ENCODE peak calls at places on chromosomes 2 and 18, in five cellular contexts. N, U, T, M and K are unnamed samples.

GRCh38 chr18:23662309-23663263 is at the start of gene ANKRD29:
- DNase-seq in N (peak; percentile 36), U (peak; percentile 45), T (peak; percentile 57), M (peak; percentile 34), K (peak; percentile 29)

GRCh38 chr18:72762505-72763122 is 105.2 kb downstream of the NETO1 start:
- DNase-seq in N (peak; percentile 10), U (peak; percentile 52), T (peak; percentile 28), M (no peak), K (peak; percentile 73)

GRCh38 chr2:230586328-230586982 is 126.2 kb upstream of the CAB39 start:
- DNase-seq in N (no peak), U (no peak), T (no peak), M (no peak), K (no peak)

GRCh38 chr2:34747643-34748042 is 1148.5 kb upstream of the FAM98A start:
- DNase-seq in N (no peak), U (no peak), T (no peak), M (no peak), K (no peak)

GRCh38 chr2:62287895-62288589 is 92.1 kb downstream of the B3GNT2 start:
- DNase-seq in N (peak; percentile 78), U (peak; percentile 89), T (peak; percentile 32), M (peak; percentile 91), K (peak; percentile 69)

GRCh38 chr2:102983786-102984185 is 222.0 kb downstream of the TMEM182 start:
- DNase-seq in N (no peak), U (no peak), T (no peak), M (no peak), K (no peak)

GRCh38 chr2:86011449-86011941 is 94.2 kb downstream of the POLR1A start:
- DNase-seq in N (no peak), U (no peak), T (no peak), M (no peak), K (no peak)

GRCh38 chr2:240837621-240838020 is 17.6 kb upstream of the KIF1A start:
- DNase-seq in N (no peak), U (no peak), T (no peak), M (no peak), K (no peak)

GRCh38 chr2:232982926-232983668 is 30.0 kb downstream of the NGEF start:
- DNase-seq in N (no peak), U (no peak), T (no peak), M (no peak), K (no peak)

GRCh38 chr2:149972039-149972438 is 384.5 kb upstream of the MMADHC start:
- DNase-seq in N (no peak), U (peak; percentile 53), T (peak; percentile 51), M (no peak), K (no peak)

GRCh38 chr18:10791141-10791808 is 265.4 kb downstream of the NAPG start:
- DNase-seq in N (no peak), U (no peak), T (no peak), M (no peak), K (no peak)

GRCh38 chr18:723541-723940 is 11.1 kb upstream of the ENOSF1 start:
- DNase-seq in N (no peak), U (no peak), T (no peak), M (no peak), K (no peak)

GRCh38 chr2:53058526-53058925 is 709.1 kb upstream of the CHAC2 start:
- DNase-seq in N (no peak), U (no peak), T (no peak), M (peak; percentile 8), K (no peak)